ENCODE peak calls at places on chromosomes 12 and 14, in five cellular contexts. One of them, this sample, is unnamed.

GRCh38 chr14:64602826-64603225 is 53.1 kb downstream of the PPP1R36 start:
- DNase-seq in heart left ventricle: no peak
- DNase-seq in AG04449: no peak
- DNase-seq in gastrocnemius medialis: no peak
- DNase-seq in AG10803: no peak
- DNase-seq in this sample: no peak

GRCh38 chr12:106341086-106341879 is 16.3 kb upstream of the POLR3B start:
- DNase-seq in heart left ventricle: peak; percentile 40
- DNase-seq in AG04449: no peak
- DNase-seq in gastrocnemius medialis: no peak
- DNase-seq in AG10803: peak; percentile 48
- DNase-seq in this sample: no peak

GRCh38 chr12:50740307-50740706 is 23.6 kb upstream of the ATF1 start:
- DNase-seq in heart left ventricle: no peak
- DNase-seq in AG04449: no peak
- DNase-seq in gastrocnemius medialis: no peak
- DNase-seq in AG10803: no peak
- DNase-seq in this sample: no peak

GRCh38 chr12:67091204-67091603 is 178.0 kb upstream of the CAND1 start:
- DNase-seq in heart left ventricle: no peak
- DNase-seq in AG04449: no peak
- DNase-seq in gastrocnemius medialis: no peak
- DNase-seq in AG10803: no peak
- DNase-seq in this sample: no peak

GRCh38 chr12:4418913-4419312 is 26.7 kb downstream of the FGF6 start:
- DNase-seq in heart left ventricle: no peak
- DNase-seq in AG04449: no peak
- DNase-seq in gastrocnemius medialis: no peak
- DNase-seq in AG10803: no peak
- DNase-seq in this sample: no peak

GRCh38 chr14:95482967-95483842 is 33.2 kb downstream of the SYNE3 start:
- DNase-seq in heart left ventricle: peak; percentile 90
- DNase-seq in AG04449: peak; percentile 64
- DNase-seq in gastrocnemius medialis: peak; percentile 80
- DNase-seq in AG10803: peak; percentile 95
- DNase-seq in this sample: peak; percentile 86

GRCh38 chr12:56836800-56837663 is 73.9 kb downstream of the HSD17B6 start:
- DNase-seq in heart left ventricle: no peak
- DNase-seq in AG04449: peak; percentile 34
- DNase-seq in gastrocnemius medialis: no peak
- DNase-seq in AG10803: peak; percentile 80
- DNase-seq in this sample: peak; percentile 74

GRCh38 chr14:105201156-105201927 is 20.2 kb upstream of the NUDT14 start:
- DNase-seq in heart left ventricle: no peak
- DNase-seq in AG04449: no peak
- DNase-seq in gastrocnemius medialis: no peak
- DNase-seq in AG10803: no peak
- DNase-seq in this sample: no peak

GRCh38 chr12:67716817-67717216 is 68.3 kb downstream of the DYRK2 start:
- DNase-seq in heart left ventricle: no peak
- DNase-seq in AG04449: peak; percentile 60
- DNase-seq in gastrocnemius medialis: no peak
- DNase-seq in AG10803: peak; percentile 90
- DNase-seq in this sample: peak; percentile 62

GRCh38 chr12:6891637-6892036 is 13.0 kb upstream of the LRRC23 start:
- DNase-seq in heart left ventricle: no peak
- DNase-seq in AG04449: no peak
- DNase-seq in gastrocnemius medialis: no peak
- DNase-seq in AG10803: no peak
- DNase-seq in this sample: no peak

GRCh38 chr12:129753596-129753995 is 150.2 kb downstream of the TMEM132D start:
- DNase-seq in heart left ventricle: no peak
- DNase-seq in AG04449: peak; percentile 28
- DNase-seq in gastrocnemius medialis: no peak
- DNase-seq in AG10803: peak; percentile 35
- DNase-seq in this sample: peak; percentile 77

GRCh38 chr12:48286665-48287064 is 64.1 kb downstream of the ZNF641 start:
- DNase-seq in heart left ventricle: no peak
- DNase-seq in AG04449: no peak
- DNase-seq in gastrocnemius medialis: no peak
- DNase-seq in AG10803: no peak
- DNase-seq in this sample: peak; percentile 52

GRCh38 chr12:110093631-110094311 is 30.4 kb upstream of the IFT81 start:
- DNase-seq in heart left ventricle: no peak
- DNase-seq in AG04449: no peak
- DNase-seq in gastrocnemius medialis: no peak
- DNase-seq in AG10803: no peak
- DNase-seq in this sample: no peak

GRCh38 chr12:107302649-107303386 is 209.5 kb upstream of the CRY1 start:
- DNase-seq in heart left ventricle: no peak
- DNase-seq in AG04449: no peak
- DNase-seq in gastrocnemius medialis: no peak
- DNase-seq in AG10803: no peak
- DNase-seq in this sample: peak; percentile 14

GRCh38 chr12:56247923-56248322 is 10.3 kb downstream of the ANKRD52 start:
- DNase-seq in heart left ventricle: no peak
- DNase-seq in AG04449: no peak
- DNase-seq in gastrocnemius medialis: no peak
- DNase-seq in AG10803: no peak
- DNase-seq in this sample: no peak

GRCh38 chr12:109738878-109739665 is 25.4 kb downstream of the FAM222A start:
- DNase-seq in heart left ventricle: peak; percentile 16
- DNase-seq in AG04449: no peak
- DNase-seq in gastrocnemius medialis: peak; percentile 1
- DNase-seq in AG10803: peak; percentile 31
- DNase-seq in this sample: no peak

GRCh38 chr12:96220902-96221301 is 26.7 kb downstream of the ELK3 start:
- DNase-seq in heart left ventricle: peak; percentile 91
- DNase-seq in AG04449: no peak
- DNase-seq in gastrocnemius medialis: no peak
- DNase-seq in AG10803: peak; percentile 65
- DNase-seq in this sample: no peak

DNA sequence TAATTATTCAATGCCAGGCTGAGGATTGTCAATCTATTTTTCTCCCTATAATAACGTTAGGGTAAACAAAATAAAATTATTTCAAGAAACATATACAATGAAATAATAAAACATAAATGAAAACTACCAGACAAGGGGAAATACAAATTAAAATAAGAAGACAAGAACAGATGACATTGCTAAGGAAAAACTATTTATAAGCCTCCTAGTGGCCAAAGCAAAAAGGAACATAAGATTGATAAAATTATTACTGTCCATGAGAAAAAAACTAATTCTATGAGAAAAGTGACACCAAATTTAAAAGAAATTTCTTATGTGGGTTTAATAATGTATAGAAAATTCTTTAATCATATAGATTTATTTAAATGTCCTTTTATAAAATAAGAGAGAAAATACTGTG is 294.7 kb downstream of the TTC6 start:
- DNase-seq in heart left ventricle: no peak
- DNase-seq in AG04449: no peak
- DNase-seq in gastrocnemius medialis: no peak
- DNase-seq in AG10803: no peak
- DNase-seq in this sample: peak; percentile 17
- TF ChIP-seq CTCF in heart left ventricle: no peak
- TF ChIP-seq CTCF in AG04449: peak; percentile 9
- TF ChIP-seq CTCF in gastrocnemius medialis: no peak
- TF ChIP-seq CTCF in AG10803: peak; percentile 43
- TF ChIP-seq CTCF in this sample: peak; percentile 41

GRCh38 chr14:93430889-93431670 is at the start of gene UNC79:
- DNase-seq in heart left ventricle: no peak
- DNase-seq in AG04449: no peak
- DNase-seq in gastrocnemius medialis: no peak
- DNase-seq in AG10803: no peak
- DNase-seq in this sample: peak; percentile 6
- H3K4me3 ChIP-seq in heart left ventricle: no peak within 1 kb of the TSS
- H3K4me3 ChIP-seq in AG04449: no peak within 1 kb of the TSS
- H3K4me3 ChIP-seq in gastrocnemius medialis: no peak within 1 kb of the TSS
- H3K4me3 ChIP-seq in AG10803: peak within 1 kb of the TSS; percentile 20
- H3K4me3 ChIP-seq in this sample: peak within 1 kb of the TSS; percentile 14

GRCh38 chr12:26153421-26154154 is 28.8 kb upstream of the BHLHE41 start:
- DNase-seq in heart left ventricle: peak; percentile 46
- DNase-seq in AG04449: peak; percentile 88
- DNase-seq in gastrocnemius medialis: peak; percentile 21
- DNase-seq in AG10803: peak; percentile 95
- DNase-seq in this sample: peak; percentile 95
- TF ChIP-seq CTCF in heart left ventricle: no peak
- TF ChIP-seq CTCF in AG04449: peak; percentile 16
- TF ChIP-seq CTCF in gastrocnemius medialis: no peak
- TF ChIP-seq CTCF in AG10803: peak; percentile 47
- TF ChIP-seq CTCF in this sample: peak; percentile 41

GRCh38 chr12:69157023-69157655 is 82.2 kb upstream of the CPSF6 start:
- DNase-seq in heart left ventricle: peak; percentile 82
- DNase-seq in AG04449: no peak
- DNase-seq in gastrocnemius medialis: peak; percentile 45
- DNase-seq in AG10803: peak; percentile 76
- DNase-seq in this sample: peak; percentile 93

GRCh38 chr12:69167648-69168165 is 71.7 kb upstream of the CPSF6 start:
- DNase-seq in heart left ventricle: no peak
- DNase-seq in AG04449: no peak
- DNase-seq in gastrocnemius medialis: no peak
- DNase-seq in AG10803: no peak
- DNase-seq in this sample: no peak

GRCh38 chr12:69163681-69164362 is 75.5 kb upstream of the CPSF6 start:
- DNase-seq in heart left ventricle: no peak
- DNase-seq in AG04449: no peak
- DNase-seq in gastrocnemius medialis: no peak
- DNase-seq in AG10803: no peak
- DNase-seq in this sample: no peak

DNA sequence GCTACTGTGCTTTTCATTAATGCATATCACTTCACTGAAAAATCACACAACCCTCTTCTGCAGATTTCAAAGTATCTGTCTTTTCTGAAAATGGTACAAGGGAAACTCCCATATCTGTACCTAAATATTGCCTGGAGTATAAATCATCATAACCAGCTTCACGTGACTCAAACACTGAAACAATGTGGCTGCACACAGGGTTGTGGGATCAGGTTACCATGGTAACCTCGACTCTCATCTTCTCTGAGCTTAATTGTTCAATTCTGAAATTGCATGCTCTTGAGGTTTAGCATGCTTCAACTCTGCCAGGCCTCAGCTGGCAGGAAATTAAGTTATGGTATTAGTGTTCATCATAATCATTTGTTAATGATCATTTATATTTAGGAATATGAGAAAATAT is 77.5 kb upstream of the CPSF6 start:
- DNase-seq in heart left ventricle: no peak
- DNase-seq in AG04449: no peak
- DNase-seq in gastrocnemius medialis: no peak
- DNase-seq in AG10803: peak; percentile 13
- DNase-seq in this sample: peak; percentile 33
- H3K4me3 ChIP-seq in heart left ventricle: no peak overlapping the region
- H3K4me3 ChIP-seq in AG04449: no peak overlapping the region
- H3K4me3 ChIP-seq in gastrocnemius medialis: no peak overlapping the region
- H3K4me3 ChIP-seq in AG10803: no peak overlapping the region
- H3K4me3 ChIP-seq in this sample: no peak overlapping the region

GRCh38 chr12:30989754-30990153 is 63.2 kb downstream of the TSPAN11 start:
- DNase-seq in heart left ventricle: peak; percentile 44
- DNase-seq in AG04449: no peak
- DNase-seq in gastrocnemius medialis: no peak
- DNase-seq in AG10803: no peak
- DNase-seq in this sample: peak; percentile 24
- TF ChIP-seq CTCF in heart left ventricle: peak; percentile 37
- TF ChIP-seq CTCF in AG04449: peak; percentile 37
- TF ChIP-seq CTCF in gastrocnemius medialis: no peak
- TF ChIP-seq CTCF in AG10803: peak; percentile 40
- TF ChIP-seq CTCF in this sample: peak; percentile 46

DNA sequence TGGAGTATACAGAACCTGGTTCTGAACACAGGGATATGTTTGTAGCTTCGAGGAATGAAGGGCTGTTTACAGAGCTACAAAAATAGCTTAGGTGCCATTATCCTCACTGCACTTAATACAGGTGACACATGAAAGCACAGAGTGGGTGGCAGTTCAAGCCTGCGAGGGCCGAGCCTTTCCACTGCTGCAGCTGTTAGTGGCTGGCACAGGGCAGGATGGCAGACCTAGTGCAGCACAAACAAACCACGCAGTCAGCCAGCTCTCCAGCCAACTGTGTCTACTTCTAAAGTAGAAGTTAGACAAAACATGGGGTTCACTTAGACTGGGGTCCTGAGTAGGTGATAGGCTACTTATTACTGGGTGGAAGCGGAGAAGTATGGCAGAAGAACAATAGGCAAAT is 95.4 kb downstream of the DUSP16 start:
- DNase-seq in heart left ventricle: no peak
- DNase-seq in AG04449: no peak
- DNase-seq in gastrocnemius medialis: no peak
- DNase-seq in AG10803: no peak
- DNase-seq in this sample: no peak
- H3K4me3 ChIP-seq in heart left ventricle: no peak overlapping the region
- H3K4me3 ChIP-seq in AG04449: no peak overlapping the region
- H3K4me3 ChIP-seq in gastrocnemius medialis: no peak overlapping the region
- H3K4me3 ChIP-seq in AG10803: no peak overlapping the region
- H3K4me3 ChIP-seq in this sample: no peak overlapping the region

GRCh38 chr14:69036757-69037506 is 57.8 kb upstream of the ACTN1 start:
- DNase-seq in heart left ventricle: no peak
- DNase-seq in AG04449: no peak
- DNase-seq in gastrocnemius medialis: no peak
- DNase-seq in AG10803: no peak
- DNase-seq in this sample: no peak

GRCh38 chr14:69037790-69038448 is 58.8 kb upstream of the ACTN1 start:
- DNase-seq in heart left ventricle: no peak
- DNase-seq in AG04449: no peak
- DNase-seq in gastrocnemius medialis: no peak
- DNase-seq in AG10803: peak; percentile 38
- DNase-seq in this sample: no peak

GRCh38 chr14:69039287-69039628 is 60.2 kb upstream of the ACTN1 start:
- DNase-seq in heart left ventricle: no peak
- DNase-seq in AG04449: no peak
- DNase-seq in gastrocnemius medialis: no peak
- DNase-seq in AG10803: peak; percentile 57
- DNase-seq in this sample: peak; percentile 64

GRCh38 chr14:69038449-69039286 is 59.6 kb upstream of the ACTN1 start:
- DNase-seq in heart left ventricle: no peak
- DNase-seq in AG04449: peak; percentile 81
- DNase-seq in gastrocnemius medialis: no peak
- DNase-seq in AG10803: peak; percentile 78
- DNase-seq in this sample: peak; percentile 93

DNA sequence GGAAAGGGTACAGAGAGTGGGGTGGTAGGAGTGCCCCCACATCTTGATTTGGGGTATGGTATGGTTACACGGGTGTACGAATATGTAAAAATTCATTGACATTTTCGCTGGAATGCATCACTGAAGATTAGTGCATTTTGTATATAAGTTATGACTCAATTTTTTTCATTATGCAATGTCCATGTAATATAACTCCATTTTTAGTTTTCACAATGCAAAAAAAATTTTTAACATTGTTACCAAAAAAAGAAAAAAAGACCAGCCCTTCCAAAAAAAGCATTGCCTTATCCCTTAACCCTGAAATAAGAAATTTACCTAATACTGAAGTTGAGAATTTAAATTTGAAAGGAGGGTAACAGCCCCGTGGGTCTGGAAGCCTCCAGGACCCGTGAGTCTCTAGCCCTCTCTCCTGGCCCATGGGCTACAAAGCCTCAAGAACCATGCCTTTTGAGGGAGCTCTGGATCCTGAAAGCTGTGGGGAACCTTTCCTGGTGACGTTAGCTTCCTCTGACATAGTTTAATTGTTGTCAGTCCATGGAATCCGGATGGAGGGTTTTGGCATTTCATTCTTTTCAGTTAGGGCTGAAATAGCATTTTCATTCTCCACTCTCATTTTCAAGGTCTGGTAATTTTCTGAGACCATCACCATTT is 55.6 kb upstream of the ACTN1 start:
- DNase-seq in heart left ventricle: no peak
- DNase-seq in AG04449: no peak
- DNase-seq in gastrocnemius medialis: no peak
- DNase-seq in AG10803: no peak
- DNase-seq in this sample: peak; percentile 68
- TF ChIP-seq CTCF in heart left ventricle: peak; percentile 10
- TF ChIP-seq CTCF in AG04449: no peak
- TF ChIP-seq CTCF in gastrocnemius medialis: no peak
- TF ChIP-seq CTCF in AG10803: no peak
- TF ChIP-seq CTCF in this sample: peak; percentile 44

This sample was measured in choroid plexus epithelial cell.